ENCODE peak calls at places on chromosomes 3 and 15, in nine cellular contexts. E is hepatocyte; J is H9; Z is heart right ventricle; U is progenitor cell of endocrine pancreas; X is HL-60; A is right cardiac atrium; D is stimulated activated CD4-positive, alpha-beta T cell treated with anti-CD3 and anti-CD28 coated beads, Interleukin-15, amount 100 ng/mL, for 1 hour; M is fibroblast of lung. W is an unnamed sample.

GRCh38 chr15:78681306-78682012 is 40.4 kb upstream of the CHRNB4 start:
- DNase-seq in E (no peak), J (no peak), Z (no peak), U (no peak), X (no peak), A (no peak), D (no peak), M (no peak), W (no peak)

GRCh38 chr3:150061288-150062018 is 90.8 kb upstream of the PFN2 start:
- DNase-seq in E (no peak), J (no peak), Z (no peak), U (no peak), X (no peak), A (peak; percentile 13), D (no peak), M (no peak), W (no peak)

GRCh38 chr15:64895285-64896065 is 16.2 kb upstream of the ANKDD1A start:
- DNase-seq in E (no peak), J (no peak), Z (no peak), U (no peak), X (peak; percentile 77), A (no peak), D (peak; percentile 16), M (no peak), W (no peak)

GRCh38 chr15:65368300-65368617 is 9.5 kb downstream of the IGDCC3 start:
- DNase-seq in E (no peak), J (peak; percentile 77), Z (no peak), U (no peak), X (no peak), A (no peak), D (no peak), M (no peak), W (no peak)

GRCh38 chr15:78714890-78715289 is 73.9 kb upstream of the CHRNB4 start:
- DNase-seq in E (no peak), J (no peak), Z (no peak), U (no peak), X (no peak), A (no peak), D (no peak), M (peak; percentile 13), W (no peak)

GRCh38 chr3:138227650-138228049 is 40.5 kb downstream of the ARMC8 start:
- DNase-seq in E (no peak), J (no peak), Z (no peak), U (no peak), X (no peak), A (no peak), D (no peak), M (peak; percentile 78), W (no peak)

GRCh38 chr3:195255571-195256501 is 15.1 kb downstream of the XXYLT1 start:
- DNase-seq in E (no peak), J (no peak), Z (no peak), U (no peak), X (no peak), A (no peak), D (no peak), M (no peak), W (no peak)

GRCh38 chr15:69075467-69075866 is 61.0 kb downstream of the NOX5 start:
- DNase-seq in E (no peak), J (no peak), Z (no peak), U (no peak), X (no peak), A (no peak), D (no peak), M (no peak), W (peak; percentile 58)

GRCh38 chr3:127542441-127542952 is 48.0 kb downstream of the TPRA1 start:
- DNase-seq in E (peak; percentile 48), J (no peak), Z (no peak), U (no peak), X (no peak), A (no peak), D (no peak), M (no peak), W (no peak)

GRCh38 chr3:166560253-166560652 is 723.0 kb upstream of the BCHE start:
- DNase-seq in E (no peak), J (peak; percentile 45), Z (no peak), U (no peak), X (no peak), A (no peak), D (no peak), M (no peak), W (no peak)

GRCh38 chr3:141076821-141077571 is 25.8 kb downstream of the SPSB4 start:
- DNase-seq in E (peak; percentile 77), J (peak; percentile 61), Z (peak; percentile 52), U (no peak), X (peak; percentile 47), A (peak; percentile 58), D (peak; percentile 5), M (peak; percentile 76), W (peak; percentile 10)

GRCh38 chr3:61132062-61132461 is 119.2 kb downstream of the FHIT start:
- DNase-seq in E (no peak), J (no peak), Z (no peak), U (no peak), X (no peak), A (no peak), D (no peak), M (no peak), W (no peak)

GRCh38 chr15:74961616-74962015 is 5.0 kb upstream of the RPP25 start:
- DNase-seq in E (no peak), J (no peak), Z (no peak), U (no peak), X (no peak), A (no peak), D (no peak), M (no peak), W (no peak)

GRCh38 chr3:11212784-11213183 is 58.5 kb downstream of the HRH1 start:
- DNase-seq in E (no peak), J (no peak), Z (no peak), U (no peak), X (no peak), A (no peak), D (no peak), M (no peak), W (no peak)

GRCh38 chr15:38578626-38579025 is 14.0 kb upstream of the RASGRP1 start:
- DNase-seq in E (no peak), J (no peak), Z (no peak), U (no peak), X (no peak), A (no peak), D (no peak), M (no peak), W (no peak)